ENCODE peak calls at places on chromosomes 2 and 18, in nine cellular contexts. M, J, X, W, E, O, F, Q and V are unnamed samples.
A peak's percentile ranks its signal among the peaks of the same experiment; 100 is the strongest.

GRCh38 chr2:198950813-198951212 is 506.9 kb downstream of the SATB2 start:
- DNase-seq in M (no peak), J (no peak), X (no peak), W (no peak), E (no peak), O (no peak), F (no peak), Q (no peak), V (no peak)

GRCh38 chr2:88144914-88145497 is 17.1 kb upstream of the FABP1 start:
- DNase-seq in M (no peak), J (no peak), X (no peak), W (no peak), E (no peak), O (no peak), F (no peak), Q (no peak), V (no peak)

GRCh38 chr2:122164964-122165363 is 409.5 kb downstream of the TSN start:
- DNase-seq in M (no peak), J (no peak), X (no peak), W (no peak), E (no peak), O (no peak), F (no peak), Q (peak; percentile 1), V (no peak)

GRCh38 chr2:234427081-234428058 is 69.5 kb downstream of the ARL4C start:
- DNase-seq in M (no peak), J (peak; percentile 70), X (peak; percentile 78), W (no peak), E (no peak), O (no peak), F (no peak), Q (no peak), V (no peak)

GRCh38 chr18:10116574-10116973 is 202.8 kb downstream of the VAPA start:
- DNase-seq in M (no peak), J (no peak), X (no peak), W (no peak), E (no peak), O (no peak), F (no peak), Q (no peak), V (no peak)

GRCh38 chr2:165055081-165055879 is 100.0 kb upstream of the SLC38A11 start:
- DNase-seq in M (no peak), J (peak; percentile 42), X (no peak), W (no peak), E (no peak), O (no peak), F (no peak), Q (no peak), V (no peak)

GRCh38 chr2:190978389-190979053 is 35.5 kb downstream of the STAT1 start:
- DNase-seq in M (no peak), J (no peak), X (no peak), W (no peak), E (no peak), O (no peak), F (no peak), Q (no peak), V (no peak)

GRCh38 chr2:186575302-186575701 is 14.6 kb upstream of the ITGAV start:
- DNase-seq in M (no peak), J (peak; percentile 97), X (no peak), W (peak; percentile 90), E (peak; percentile 23), O (no peak), F (peak; percentile 58), Q (no peak), V (no peak)

GRCh38 chr2:203814661-203815540 is 52.7 kb upstream of the CTLA4 start:
- DNase-seq in M (peak; percentile 25), J (peak; percentile 76), X (peak; percentile 85), W (peak; percentile 83), E (no peak), O (peak; percentile 39), F (peak; percentile 26), Q (peak; percentile 76), V (no peak)

DNA sequence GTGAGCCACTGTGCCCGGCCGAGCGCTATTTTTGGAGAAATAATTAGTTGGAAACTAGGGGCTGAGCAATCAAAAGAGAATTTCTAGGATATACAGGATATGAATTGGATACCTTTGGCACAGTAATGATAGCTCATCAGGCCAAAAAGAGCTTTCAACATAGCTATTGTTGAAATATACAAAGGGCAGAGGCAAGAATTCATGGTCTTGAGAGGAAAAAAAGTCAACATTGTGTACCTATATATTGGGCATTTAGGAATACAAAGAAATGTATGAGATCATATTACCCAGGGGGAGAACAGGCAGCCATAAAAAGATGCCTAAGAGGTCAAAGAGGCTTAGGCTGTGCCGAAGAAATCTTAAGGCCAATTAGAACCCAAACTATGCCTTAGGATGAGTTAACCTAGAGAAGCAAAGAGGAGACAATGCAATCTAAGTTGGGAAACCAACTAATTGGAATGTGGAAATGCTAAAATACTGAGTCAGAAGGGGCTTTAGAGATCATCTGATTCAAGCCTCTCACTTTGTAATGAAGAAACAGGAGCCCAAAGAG is 99.0 kb downstream of the RBBP8 start:
- DNase-seq in M (no peak), J (no peak), X (no peak), W (peak; percentile 59), E (no peak), O (no peak), F (no peak), Q (no peak), V (no peak)
- H3K27ac ChIP-seq in M (no peak overlapping the region), J (peak overlapping the region; percentile 10), X (no peak overlapping the region), W (peak overlapping the region; percentile 83), E (no peak overlapping the region), O (no peak overlapping the region), F (no peak overlapping the region), Q (no peak overlapping the region), V (no peak overlapping the region)

DNA sequence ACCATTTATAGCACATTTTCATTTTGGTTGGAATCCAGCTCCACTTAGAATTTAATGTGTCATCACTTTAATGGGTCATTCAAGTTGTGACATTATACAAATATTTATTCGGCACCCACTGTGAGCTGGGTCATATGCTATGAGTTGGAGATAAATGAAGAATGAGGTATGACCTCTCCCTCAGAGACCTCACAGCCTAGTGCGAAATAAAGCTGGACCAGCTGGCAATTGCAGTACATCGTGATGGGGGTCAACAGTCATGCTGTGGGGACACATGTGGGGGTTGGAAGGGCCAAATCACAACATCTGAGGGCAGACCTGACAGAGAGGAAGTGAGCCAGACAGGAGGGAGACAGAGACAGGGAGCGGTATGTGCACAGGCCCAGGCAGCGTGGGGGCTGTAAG is 175.4 kb downstream of the MAIP1 start:
- DNase-seq in M (no peak), J (peak; percentile 30), X (no peak), W (no peak), E (no peak), O (no peak), F (no peak), Q (no peak), V (no peak)
- H3K27ac ChIP-seq in M (no peak overlapping the region), J (no peak overlapping the region), X (no peak overlapping the region), W (no peak overlapping the region), E (no peak overlapping the region), O (no peak overlapping the region), F (no peak overlapping the region), Q (no peak overlapping the region), V (no peak overlapping the region)

GRCh38 chr2:95325590-95326432 is 28.7 kb downstream of the KCNIP3 start:
- DNase-seq in M (no peak), J (no peak), X (no peak), W (no peak), E (no peak), O (no peak), F (no peak), Q (no peak), V (no peak)
- H3K27ac ChIP-seq in M (no peak overlapping the region), J (no peak overlapping the region), X (no peak overlapping the region), W (no peak overlapping the region), E (no peak overlapping the region), O (no peak overlapping the region), F (no peak overlapping the region), Q (no peak overlapping the region), V (no peak overlapping the region)

DNA sequence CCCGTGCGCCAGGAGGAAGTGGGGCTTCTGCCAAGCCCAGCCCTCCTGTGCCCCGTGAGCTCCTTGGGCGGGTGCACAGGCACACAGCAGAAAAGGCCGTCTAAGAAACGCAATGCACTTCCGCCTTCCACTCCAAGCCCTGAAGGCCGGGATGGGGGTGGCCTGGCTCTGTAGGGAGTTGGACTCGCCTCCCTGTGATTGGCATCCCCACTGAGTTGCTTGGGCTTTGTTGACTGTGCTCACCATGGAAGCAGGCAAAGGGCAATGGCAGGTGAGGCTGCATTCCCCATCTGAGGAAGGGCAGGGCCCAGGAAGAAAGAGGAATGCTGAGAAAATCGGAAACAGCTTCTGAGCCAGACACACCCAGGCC is 66.8 kb downstream of the CRACDL start:
- DNase-seq in M (no peak), J (peak; percentile 59), X (no peak), W (peak; percentile 85), E (no peak), O (no peak), F (no peak), Q (no peak), V (no peak)
- H3K27ac ChIP-seq in M (no peak overlapping the region), J (no peak overlapping the region), X (no peak overlapping the region), W (peak overlapping the region; percentile 92), E (peak overlapping the region; percentile 56), O (no peak overlapping the region), F (no peak overlapping the region), Q (no peak overlapping the region), V (no peak overlapping the region)

GRCh38 chr2:54403512-54404238 is 52.5 kb upstream of the SPTBN1 start:
- DNase-seq in M (no peak), J (no peak), X (no peak), W (no peak), E (no peak), O (no peak), F (no peak), Q (no peak), V (no peak)
- H3K27ac ChIP-seq in M (no peak overlapping the region), J (no peak overlapping the region), X (no peak overlapping the region), W (no peak overlapping the region), E (peak overlapping the region; percentile 38), O (peak overlapping the region; percentile 88), F (no peak overlapping the region), Q (no peak overlapping the region), V (peak overlapping the region; percentile 65)

DNA sequence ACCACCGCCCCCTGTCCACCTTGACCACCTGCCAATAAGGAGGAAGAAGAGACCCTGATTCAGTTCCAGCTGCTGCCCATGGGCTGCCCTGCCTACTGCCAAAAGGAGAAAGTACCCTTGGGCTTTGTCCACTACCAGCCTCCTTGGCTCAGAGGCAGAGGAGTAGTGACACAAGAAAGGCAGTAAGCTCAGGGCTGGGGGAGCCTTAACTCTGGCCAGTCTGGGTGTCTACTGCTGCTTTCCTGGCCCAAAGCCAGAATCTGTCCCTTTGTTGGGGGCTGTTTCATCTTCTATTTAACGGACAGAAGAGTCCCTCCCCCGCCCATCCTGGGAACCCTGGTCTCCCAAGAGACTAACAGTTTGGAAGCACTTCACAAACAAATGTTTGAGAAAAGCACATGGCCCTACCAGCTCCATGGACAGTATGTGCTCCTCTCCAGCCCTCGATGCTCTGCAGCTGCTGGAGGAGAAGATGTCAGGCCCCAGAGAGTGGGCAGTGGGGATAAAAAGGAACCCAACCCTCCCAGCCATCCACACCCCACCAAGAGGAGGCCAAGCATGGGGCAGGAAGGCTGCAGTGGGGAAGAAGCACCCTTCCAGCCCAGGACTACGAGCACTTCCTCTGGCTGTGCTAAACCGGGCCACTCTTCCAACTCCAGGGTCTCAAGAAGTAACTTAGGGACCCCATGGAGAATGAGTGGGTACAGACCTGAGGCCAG is 1.3 kb downstream of the ATG9A start:
- DNase-seq in M (no peak), J (no peak), X (no peak), W (no peak), E (no peak), O (no peak), F (no peak), Q (no peak), V (no peak)
- H3K27ac ChIP-seq in M (peak overlapping the region; percentile 95), J (peak overlapping the region; percentile 82), X (no peak overlapping the region), W (peak overlapping the region; percentile 95), E (peak overlapping the region; percentile 96), O (peak overlapping the region; percentile 96), F (peak overlapping the region; percentile 97), Q (peak overlapping the region; percentile 98), V (peak overlapping the region; percentile 31)